ENCODE peak calls at places on chromosomes 16 and 17, in five cellular contexts. I is HEK293T, M is fibroblast of lung, B is amygdala, Q is amniotic stem cell. T is an unnamed sample.
A peak's percentile ranks its signal among the peaks of the same experiment; 100 is the strongest.

GRCh38 chr17:8482546-8482945 is 46.9 kb downstream of the NDEL1 start:
- DNase-seq in Q (no peak), B (no peak), M (peak; percentile 45), I (no peak), T (no peak)

GRCh38 chr16:50881953-50882352 is 140.1 kb downstream of the CYLD start:
- DNase-seq in Q (no peak), B (no peak), I (no peak), M (no peak), T (no peak)

GRCh38 chr16:76114681-76115080 is 162.5 kb upstream of the CNTNAP4 start:
- DNase-seq in Q (no peak), I (no peak), M (no peak), B (no peak), T (no peak)

GRCh38 chr17:6072157-6072556 is 2.0 kb downstream of the WSCD1 start:
- DNase-seq in M (no peak), Q (no peak), I (no peak), B (no peak), T (no peak)

GRCh38 chr16:67632415-67633172 is 12.3 kb upstream of the CARMIL2 start:
- DNase-seq in M (no peak), B (no peak), I (no peak), Q (no peak), T (no peak)

GRCh38 chr17:59534583-59534982 is 30.8 kb upstream of the DHX40 start:
- DNase-seq in I (peak; percentile 40), B (no peak), M (no peak), Q (no peak), T (no peak)

GRCh38 chr16:86681440-86681838 is 103.1 kb downstream of the FOXL1 start:
- DNase-seq in Q (no peak), B (no peak), I (no peak), M (peak; percentile 69), T (no peak)

GRCh38 chr17:3639981-3640596 is 3.5 kb downstream of the CTNS start:
- DNase-seq in Q (no peak), I (no peak), B (no peak), M (peak; percentile 72), T (no peak)

GRCh38 chr17:57939797-57940196 is 15.4 kb downstream of the CUEDC1 start:
- DNase-seq in M (no peak), Q (no peak), I (no peak), B (no peak), T (no peak)

GRCh38 chr16:84526794-84527485 is 22.5 kb upstream of the MEAK7 start:
- DNase-seq in B (no peak), Q (no peak), M (peak; percentile 85), I (no peak), T (peak; percentile 93)

GRCh38 chr16:24978370-24978914 is 36.7 kb downstream of the ARHGAP17 start:
- DNase-seq in I (no peak), Q (no peak), M (no peak), B (no peak), T (no peak)

GRCh38 chr17:10614536-10615155 is 42.5 kb downstream of the MYH3 start:
- DNase-seq in I (peak; percentile 63), Q (no peak), B (peak; percentile 1), M (peak; percentile 17), T (no peak)

GRCh38 chr16:19113577-19114358 is at the start of gene ITPRIPL2:
- DNase-seq in M (peak; percentile 91), Q (peak; percentile 73), I (peak; percentile 73), B (peak; percentile 53), T (no peak)

GRCh38 chr17:83065660-83066542 is 13.5 kb upstream of the METRNL start:
- DNase-seq in M (no peak), B (no peak), Q (no peak), I (no peak), T (no peak)

GRCh38 chr16:71567931-71568330 is 9.0 kb downstream of the TAT start:
- DNase-seq in I (no peak), M (no peak), Q (no peak), B (no peak), T (no peak)

GRCh38 chr17:40448639-40449261 is 5.5 kb downstream of the IGFBP4 start:
- DNase-seq in B (no peak), Q (no peak), I (no peak), M (no peak), T (no peak)

GRCh38 chr17:43211480-43212402 is at the start of gene TMEM106A:
- DNase-seq in B (peak; percentile 42), I (no peak), M (peak; percentile 84), Q (peak; percentile 73), T (peak; percentile 26)

GRCh38 chr17:43636446-43636845 is 25.3 kb downstream of the MEOX1 start:
- DNase-seq in I (no peak), M (no peak), Q (no peak), B (no peak), T (no peak)

GRCh38 chr17:58991718-58992331 is 114.9 kb downstream of the TRIM37 start:
- DNase-seq in B (no peak), I (no peak), Q (peak; percentile 47), M (peak; percentile 87), T (peak; percentile 66)

GRCh38 chr17:73268582-73269328 is 7.1 kb upstream of the CPSF4L start:
- DNase-seq in B (no peak), Q (no peak), I (no peak), M (no peak), T (no peak)

GRCh38 chr16:51666821-51667220 is 515.8 kb upstream of the SALL1 start:
- DNase-seq in I (no peak), B (no peak), Q (no peak), M (peak; percentile 84), T (no peak)

GRCh38 chr16:72862090-72862489 is 185.8 kb downstream of the ZFHX3 start:
- DNase-seq in M (no peak), B (no peak), Q (no peak), I (no peak), T (no peak)

GRCh38 chr16:27232061-27232841 is 28.9 kb downstream of the KDM8 start:
- DNase-seq in Q (no peak), B (no peak), I (no peak), M (peak; percentile 32), T (no peak)

GRCh38 chr17:69539781-69540319 is 125.4 kb downstream of the MAP2K6 start:
- DNase-seq in B (no peak), M (peak; percentile 95), Q (peak; percentile 29), I (no peak), T (peak; percentile 61)

GRCh38 chr17:10192963-10193362 is 5.4 kb downstream of the GAS7 start:
- DNase-seq in B (no peak), M (peak; percentile 64), I (no peak), Q (peak; percentile 68), T (peak; percentile 82)

GRCh38 chr16:35631261-35631945 is 2172.0 kb downstream of the TP53TG3F start:
- DNase-seq in Q (no peak), I (no peak), B (no peak), M (no peak), T (no peak)

GRCh38 chr16:1941162-1941923 is 1.7 kb downstream of the MSRB1 start:
- DNase-seq in I (peak; percentile 79), M (peak; percentile 96), Q (no peak), B (no peak), T (no peak)

GRCh38 chr17:45316271-45317112 is at the start of gene MAP3K14:
- DNase-seq in Q (peak; percentile 51), B (peak; percentile 62), M (peak; percentile 68), I (peak; percentile 56), T (no peak)

GRCh38 chr16:85205747-85206471 is 93.6 kb upstream of the CIBAR2 start:
- DNase-seq in M (peak; percentile 73), Q (no peak), I (no peak), B (peak; percentile 50), T (no peak)

GRCh38 chr17:46851029-46851741 is at the start of gene WNT9B:
- DNase-seq in I (peak; percentile 74), B (peak; percentile 36), Q (no peak), M (peak; percentile 12), T (no peak)

GRCh38 chr17:75738218-75738802 is 17.1 kb downstream of the ITGB4 start:
- DNase-seq in M (no peak), Q (no peak), I (no peak), B (peak; percentile 51), T (no peak)

GRCh38 chr16:11896776-11897175 is 19.0 kb downstream of the GSPT1 start:
- DNase-seq in M (peak; percentile 83), I (no peak), Q (peak; percentile 54), B (no peak), T (peak; percentile 43)

GRCh38 chr16:86680137-86680536 is 101.8 kb downstream of the FOXL1 start:
- DNase-seq in Q (peak; percentile 54), B (no peak), M (peak; percentile 94), I (no peak), T (peak; percentile 43)